ENCODE peak calls at places on chromosomes 3 and 15, in six cellular contexts. O, B, A, R, N and K are unnamed samples.

GRCh38 chr3:170697803-170698350 is 112.0 kb upstream of the SLC7A14 start:
- DNase-seq in O (no peak), B (no peak), A (no peak), R (no peak), N (no peak), K (peak)

GRCh38 chr3:53974314-53974713 is 82.7 kb upstream of the SELENOK start:
- DNase-seq in O (no peak), B (no peak), A (no peak), R (no peak), N (no peak), K (no peak)

GRCh38 chr3:24201301-24201700 is 256.2 kb downstream of the NR1D2 start:
- DNase-seq in O (no peak), B (no peak), A (no peak), R (no peak), N (no peak), K (no peak)

GRCh38 chr15:57302640-57303257 is 73.6 kb upstream of the CGNL1 start:
- DNase-seq in O (no peak), B (no peak), A (no peak), R (no peak), N (no peak), K (no peak)

GRCh38 chr3:52331906-52332305 is 15.8 kb downstream of the DNAH1 start:
- DNase-seq in O (no peak), B (no peak), A (no peak), R (no peak), N (no peak), K (no peak)

GRCh38 chr3:133890972-133891644 is 4.6 kb downstream of the RAB6B start:
- DNase-seq in O (no peak), B (no peak), A (no peak), R (no peak), N (no peak), K (no peak)

GRCh38 chr3:146502887-146503458 is 33.6 kb upstream of the PLSCR2 start:
- DNase-seq in O (no peak), B (peak), A (no peak), R (no peak), N (no peak), K (no peak)

GRCh38 chr3:197201840-197202452 is 96.5 kb downstream of the DLG1 start:
- DNase-seq in O (no peak), B (no peak), A (no peak), R (no peak), N (no peak), K (no peak)

GRCh38 chr3:50194128-50194902 is 2.9 kb downstream of the GNAT1 start:
- DNase-seq in O (peak), B (peak), A (peak), R (no peak), N (peak), K (peak)

GRCh38 chr15:37764733-37765191 is 169.7 kb upstream of the TMCO5A start:
- DNase-seq in O (no peak), B (peak), A (no peak), R (peak), N (peak), K (no peak)

GRCh38 chr3:125148016-125148812 is 64.3 kb downstream of the SLC12A8 start:
- DNase-seq in O (no peak), B (no peak), A (no peak), R (no peak), N (no peak), K (no peak)

GRCh38 chr15:42727740-42728355 is 9.1 kb downstream of the CDAN1 start:
- DNase-seq in O (no peak), B (no peak), A (no peak), R (no peak), N (no peak), K (no peak)